ENCODE peak calls at places on chromosomes 16 and 17, in six cellular contexts. E, U, O, R, P and S are unnamed samples.

GRCh38 chr17:74767111-74767516 is 9.0 kb downstream of the NAT9 start:
- DNase-seq in E (no peak), U (no peak), O (peak), R (no peak), P (no peak), S (no peak)

GRCh38 chr17:78981010-78981888 is 1.5 kb upstream of the LGALS3BP start:
- DNase-seq in E (no peak), U (no peak), O (no peak), R (no peak), P (no peak), S (no peak)

GRCh38 chr17:67680445-67681224 is 37.1 kb upstream of the NOL11 start:
- DNase-seq in E (no peak), U (no peak), O (no peak), R (no peak), P (peak), S (no peak)

GRCh38 chr16:14302031-14302398 is 230.9 kb downstream of the MRTFB start:
- DNase-seq in E (peak), U (no peak), O (peak), R (peak), P (no peak), S (peak)

GRCh38 chr16:67648088-67648763 is 3.3 kb downstream of the CARMIL2 start:
- DNase-seq in E (no peak), U (no peak), O (no peak), R (no peak), P (no peak), S (no peak)

GRCh38 chr16:8905168-8905762 is 23.1 kb downstream of the LITAFD start:
- DNase-seq in E (peak), U (peak), O (no peak), R (peak), P (no peak), S (peak)

GRCh38 chr16:14232106-14232890 is 161.2 kb downstream of the MRTFB start:
- DNase-seq in E (peak), U (no peak), O (peak), R (no peak), P (no peak), S (no peak)

GRCh38 chr17:30567231-30568116 is 90.3 kb downstream of the GOSR1 start:
- DNase-seq in E (no peak), U (no peak), O (no peak), R (no peak), P (no peak), S (no peak)

GRCh38 chr17:63950940-63951907 is 19.1 kb upstream of the CD79B start:
- DNase-seq in E (no peak), U (peak), O (peak), R (peak), P (no peak), S (no peak)

GRCh38 chr17:30939059-30939689 is 17.4 kb downstream of the ADAP2 start:
- DNase-seq in E (no peak), U (no peak), O (no peak), R (no peak), P (no peak), S (no peak)

GRCh38 chr17:31554930-31555329 is 163.5 kb downstream of the RAB11FIP4 start:
- DNase-seq in E (no peak), U (no peak), O (no peak), R (no peak), P (no peak), S (peak)

GRCh38 chr17:22278302-22279275 is 586.3 kb downstream of the KCNJ18 start:
- DNase-seq in E (no peak), U (no peak), O (no peak), R (no peak), P (no peak), S (no peak)

GRCh38 chr17:43832976-43833829 is at the start of gene MPP3:
- DNase-seq in E (peak), U (no peak), O (peak), R (peak), P (peak), S (peak)

GRCh38 chr17:78394209-78394608 is 15.8 kb downstream of the PGS1 start:
- DNase-seq in E (no peak), U (no peak), O (no peak), R (no peak), P (peak), S (no peak)

GRCh38 chr16:51321251-51321650 is 170.2 kb upstream of the SALL1 start:
- DNase-seq in E (no peak), U (no peak), O (no peak), R (no peak), P (no peak), S (no peak)

GRCh38 chr16:62709856-62710255 is 673.6 kb upstream of the CDH8 start:
- DNase-seq in E (no peak), U (no peak), O (no peak), R (no peak), P (no peak), S (no peak)

GRCh38 chr17:39617446-39618251 is 9.1 kb upstream of the PPP1R1B start:
- DNase-seq in E (no peak), U (no peak), O (peak), R (peak), P (peak), S (peak)

GRCh38 chr17:59626756-59627155 is 7.1 kb downstream of the CLTC start:
- DNase-seq in E (no peak), U (no peak), O (no peak), R (no peak), P (no peak), S (no peak)

GRCh38 chr16:69827527-69827926 is 65.4 kb downstream of the WWP2 start:
- DNase-seq in E (no peak), U (no peak), O (peak), R (no peak), P (no peak), S (no peak)

GRCh38 chr16:83404261-83404660 is 403.5 kb upstream of the HSBP1 start:
- DNase-seq in E (no peak), U (no peak), O (no peak), R (no peak), P (no peak), S (peak)

GRCh38 chr17:76442341-76443338 is 10.3 kb downstream of the UBE2O start:
- DNase-seq in E (peak), U (no peak), O (no peak), R (no peak), P (no peak), S (no peak)

GRCh38 chr17:55157165-55157564 is 107.6 kb upstream of the HLF start:
- DNase-seq in E (peak), U (no peak), O (no peak), R (peak), P (peak), S (peak)

GRCh38 chr17:73293031-73293430 is 18.8 kb downstream of the CDC42EP4 start:
- DNase-seq in E (peak), U (peak), O (peak), R (no peak), P (no peak), S (no peak)

GRCh38 chr17:27915715-27916114 is 22.6 kb upstream of the LYRM9 start:
- DNase-seq in E (no peak), U (no peak), O (no peak), R (no peak), P (peak), S (no peak)

GRCh38 chr17:78822552-78822951 is 18.1 kb downstream of the USP36 start:
- DNase-seq in E (peak), U (no peak), O (no peak), R (no peak), P (no peak), S (peak)

GRCh38 chr17:29021251-29021650 is 15.4 kb upstream of the SEZ6 start:
- DNase-seq in E (no peak), U (no peak), O (no peak), R (no peak), P (no peak), S (no peak)

GRCh38 chr16:46774743-46775177 is 26.6 kb upstream of the MYLK3 start:
- DNase-seq in E (no peak), U (no peak), O (no peak), R (no peak), P (no peak), S (no peak)

GRCh38 chr16:47196457-47196856 is 52.7 kb upstream of the NETO2 start:
- DNase-seq in E (no peak), U (no peak), O (no peak), R (no peak), P (no peak), S (no peak)

GRCh38 chr16:66220766-66221165 is 145.7 kb upstream of the CDH5 start:
- DNase-seq in E (no peak), U (no peak), O (no peak), R (no peak), P (no peak), S (no peak)